ENCODE peak calls at places on chromosomes 16 and 17, in five cellular contexts. B, C, T, E and Y are unnamed samples.

GRCh38 chr16:4309833-4310266 is 6.0 kb upstream of the GLIS2 start:
- DNase-seq in B (peak), C (no peak), T (no peak), E (peak), Y (no peak)

GRCh38 chr16:69917311-69917710 is 33.8 kb upstream of the CLEC18A start:
- DNase-seq in B (no peak), C (no peak), T (no peak), E (no peak), Y (no peak)

GRCh38 chr17:34206569-34206968 is 48.5 kb upstream of the CCL2 start:
- DNase-seq in B (no peak), C (no peak), T (no peak), E (no peak), Y (no peak)

GRCh38 chr16:83917152-83918120 is 18.5 kb downstream of the MLYCD start:
- DNase-seq in B (peak), C (no peak), T (no peak), E (no peak), Y (no peak)

GRCh38 chr16:88315543-88316105 is 67.1 kb upstream of the ZNF469 start:
- DNase-seq in B (no peak), C (peak), T (no peak), E (no peak), Y (no peak)

GRCh38 chr17:72566671-72567484 is 446.1 kb downstream of the SOX9 start:
- DNase-seq in B (no peak), C (peak), T (no peak), E (no peak), Y (no peak)

GRCh38 chr17:62062936-62063335 is 2.1 kb downstream of the MED13 start:
- DNase-seq in B (no peak), C (peak), T (peak), E (no peak), Y (no peak)

GRCh38 chr17:67506966-67507365 is 129.9 kb downstream of the PITPNC1 start:
- DNase-seq in B (no peak), C (no peak), T (no peak), E (no peak), Y (no peak)

GRCh38 chr16:77898671-77899211 is 110.4 kb downstream of the VAT1L start:
- DNase-seq in B (no peak), C (no peak), T (no peak), E (no peak), Y (no peak)

GRCh38 chr17:50708050-50709000 is 611 bp upstream of the ANKRD40 start:
- DNase-seq in B (no peak), C (peak), T (no peak), E (no peak), Y (no peak)

GRCh38 chr16:27066655-27067054 is at the start of gene C16orf82:
- DNase-seq in B (no peak), C (no peak), T (no peak), E (no peak), Y (no peak)

GRCh38 chr17:13143001-13143400 is 125.2 kb upstream of the ELAC2 start:
- DNase-seq in B (no peak), C (no peak), T (peak), E (no peak), Y (no peak)

GRCh38 chr16:27547851-27548250 is 1.9 kb downstream of the GTF3C1 start:
- DNase-seq in B (peak), C (no peak), T (no peak), E (no peak), Y (no peak)

GRCh38 chr16:69351309-69352027 is at the start of gene TMED6:
- DNase-seq in B (no peak), C (no peak), T (no peak), E (no peak), Y (no peak)

GRCh38 chr17:27622914-27623313 is 8.1 kb upstream of the LGALS9 start:
- DNase-seq in B (no peak), C (no peak), T (no peak), E (no peak), Y (no peak)

GRCh38 chr17:68613739-68614298 is 12.7 kb upstream of the FAM20A start:
- DNase-seq in B (no peak), C (peak), T (no peak), E (no peak), Y (no peak)

GRCh38 chr16:50460538-50461399 is 87.4 kb upstream of the NKD1 start:
- DNase-seq in B (peak), C (no peak), T (no peak), E (no peak), Y (no peak)

GRCh38 chr17:38864636-38865398 is 5.0 kb upstream of the LASP1 start:
- DNase-seq in B (no peak), C (peak), T (no peak), E (no peak), Y (no peak)

GRCh38 chr16:69741951-69742904 is 12.5 kb downstream of the NOB1 start:
- DNase-seq in B (peak), C (no peak), T (no peak), E (no peak), Y (no peak)

GRCh38 chr17:50534222-50534978 is 1.9 kb downstream of the EPN3 start:
- DNase-seq in B (no peak), C (peak), T (no peak), E (no peak), Y (no peak)

GRCh38 chr17:54974758-54975157 is 6.2 kb downstream of the STXBP4 start:
- DNase-seq in B (no peak), C (no peak), T (no peak), E (no peak), Y (no peak)

GRCh38 chr16:62363451-62363850 is 327.2 kb upstream of the CDH8 start:
- DNase-seq in B (no peak), C (no peak), T (no peak), E (no peak), Y (no peak)

GRCh38 chr16:35753559-35754390 is 2294.4 kb downstream of the TP53TG3F start:
- DNase-seq in B (no peak), C (no peak), T (peak), E (peak), Y (no peak)

GRCh38 chr16:80158766-80159165 is 382.0 kb upstream of the DYNLRB2 start:
- DNase-seq in B (no peak), C (no peak), T (no peak), E (no peak), Y (no peak)

GRCh38 chr17:74190807-74191206 is 12.7 kb upstream of the RPL38 start:
- DNase-seq in B (no peak), C (no peak), T (no peak), E (no peak), Y (no peak)

GRCh38 chr16:66475232-66475631 is 48.1 kb downstream of the BEAN1 start:
- DNase-seq in B (peak), C (no peak), T (no peak), E (no peak), Y (no peak)

GRCh38 chr16:66402166-66402565 is 24.9 kb upstream of the BEAN1 start:
- DNase-seq in B (no peak), C (no peak), T (no peak), E (no peak), Y (no peak)

GRCh38 chr16:6958184-6958583 is 374.5 kb upstream of the RBFOX1 start:
- DNase-seq in B (no peak), C (no peak), T (no peak), E (no peak), Y (no peak)

GRCh38 chr16:87216824-87217205 is 100.4 kb downstream of the C16orf95 start:
- DNase-seq in B (no peak), C (no peak), T (no peak), E (no peak), Y (no peak)
- TF ChIP-seq POLR2A in B (no peak), C (no peak), T (no peak), E (no peak), Y (no peak)

GRCh38 chr17:78417531-78417909 is 39.1 kb downstream of the PGS1 start:
- DNase-seq in B (no peak), C (no peak), T (no peak), E (no peak), Y (no peak)

GRCh38 chr17:78418627-78419026 is 40.2 kb downstream of the PGS1 start:
- DNase-seq in B (no peak), C (no peak), T (no peak), E (no peak), Y (no peak)

GRCh38 chr17:78416311-78416711 is 37.9 kb downstream of the PGS1 start:
- DNase-seq in B (no peak), C (no peak), T (no peak), E (no peak), Y (no peak)

GRCh38 chr17:78415821-78416301 is 37.4 kb downstream of the PGS1 start:
- DNase-seq in B (no peak), C (no peak), T (no peak), E (no peak), Y (no peak)

DNA sequence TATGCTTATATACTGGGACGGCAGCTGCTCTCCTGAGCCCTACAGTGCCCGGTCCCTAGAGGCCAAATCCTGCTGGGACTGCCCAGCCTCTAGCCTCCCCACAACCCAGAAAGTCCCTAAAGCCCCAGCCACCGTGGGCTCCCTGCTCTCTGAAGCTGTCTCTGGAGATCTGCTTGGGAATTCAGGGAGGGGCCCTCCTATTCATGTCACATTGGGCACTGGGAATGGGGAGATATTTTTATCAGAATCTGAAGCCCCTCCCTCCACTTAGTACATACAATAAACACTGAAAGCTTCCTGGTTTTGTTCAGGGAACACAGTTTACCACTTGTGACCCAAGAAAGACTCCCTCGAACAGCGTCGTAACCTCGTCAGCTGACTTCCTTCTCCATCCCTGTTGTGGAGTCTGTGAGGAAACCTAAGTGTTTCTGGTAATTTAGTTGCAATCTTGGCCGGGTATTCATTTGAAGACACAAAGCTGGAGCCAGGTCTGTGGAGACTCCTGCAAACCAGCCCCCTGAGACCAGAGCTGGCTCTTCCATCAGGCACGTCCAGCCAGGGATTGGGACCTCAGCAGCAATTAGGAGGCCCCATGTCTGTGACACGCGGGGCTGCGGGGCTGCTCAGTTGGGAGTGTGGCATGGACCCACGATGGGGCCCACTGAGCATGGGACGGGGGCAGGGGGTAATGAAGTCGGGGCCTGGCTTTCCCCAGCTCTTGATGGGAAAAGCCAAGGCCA is 38.5 kb downstream of the PGS1 start:
- DNase-seq in B (peak), C (no peak), T (no peak), E (no peak), Y (no peak)
- TF ChIP-seq POLR2AphosphoS5 in B (no peak), C (no peak), T (peak), E (no peak), Y (no peak)

DNA sequence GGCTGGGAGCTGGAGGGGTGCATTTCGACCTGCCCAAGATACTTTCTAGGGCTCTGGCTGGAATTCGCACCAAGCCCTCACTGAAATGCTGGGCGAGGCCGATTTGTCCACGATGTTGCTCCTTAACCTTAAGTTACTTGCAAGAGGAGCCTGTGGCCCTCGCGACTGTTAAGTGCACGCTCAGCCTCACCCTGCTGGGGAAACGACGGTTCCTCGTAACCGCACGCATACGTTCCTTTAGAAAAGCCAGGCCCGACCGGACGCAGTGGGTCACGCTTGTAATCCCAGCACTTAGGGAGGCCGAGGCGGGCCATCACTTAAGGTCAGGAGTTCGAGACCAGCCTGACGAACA is 607 bp upstream of the NCOR1 start:
- DNase-seq in B (no peak), C (peak), T (no peak), E (peak), Y (peak)
- TF ChIP-seq POLR2A in B (no peak), C (no peak), T (no peak), E (no peak), Y (no peak)

GRCh38 chr17:31582151-31582907 is 190.9 kb downstream of the RAB11FIP4 start:
- DNase-seq in B (peak), C (no peak), T (no peak), E (no peak), Y (no peak)

GRCh38 chr17:31579265-31579664 is 187.8 kb downstream of the RAB11FIP4 start:
- DNase-seq in B (no peak), C (no peak), T (no peak), E (no peak), Y (no peak)

GRCh38 chr17:31580331-31581021 is 189.0 kb downstream of the RAB11FIP4 start:
- DNase-seq in B (no peak), C (no peak), T (no peak), E (no peak), Y (no peak)

GRCh38 chr17:31581491-31581890 is 190.0 kb downstream of the RAB11FIP4 start:
- DNase-seq in B (no peak), C (no peak), T (no peak), E (no peak), Y (no peak)

GRCh38 chr17:31581022-31581483 is 189.6 kb downstream of the RAB11FIP4 start:
- DNase-seq in B (peak), C (no peak), T (no peak), E (no peak), Y (no peak)
- TF ChIP-seq POLR2AphosphoS5 in B (no peak), C (no peak), T (peak), E (no peak), Y (no peak)

GRCh38 chr16:30957456-30958163 is at the start of gene SETD1A:
- DNase-seq in B (peak), C (peak), T (peak), E (peak), Y (peak)
- TF ChIP-seq POLR2A in B (peak), C (peak), T (no peak), E (peak), Y (no peak)

DNA sequence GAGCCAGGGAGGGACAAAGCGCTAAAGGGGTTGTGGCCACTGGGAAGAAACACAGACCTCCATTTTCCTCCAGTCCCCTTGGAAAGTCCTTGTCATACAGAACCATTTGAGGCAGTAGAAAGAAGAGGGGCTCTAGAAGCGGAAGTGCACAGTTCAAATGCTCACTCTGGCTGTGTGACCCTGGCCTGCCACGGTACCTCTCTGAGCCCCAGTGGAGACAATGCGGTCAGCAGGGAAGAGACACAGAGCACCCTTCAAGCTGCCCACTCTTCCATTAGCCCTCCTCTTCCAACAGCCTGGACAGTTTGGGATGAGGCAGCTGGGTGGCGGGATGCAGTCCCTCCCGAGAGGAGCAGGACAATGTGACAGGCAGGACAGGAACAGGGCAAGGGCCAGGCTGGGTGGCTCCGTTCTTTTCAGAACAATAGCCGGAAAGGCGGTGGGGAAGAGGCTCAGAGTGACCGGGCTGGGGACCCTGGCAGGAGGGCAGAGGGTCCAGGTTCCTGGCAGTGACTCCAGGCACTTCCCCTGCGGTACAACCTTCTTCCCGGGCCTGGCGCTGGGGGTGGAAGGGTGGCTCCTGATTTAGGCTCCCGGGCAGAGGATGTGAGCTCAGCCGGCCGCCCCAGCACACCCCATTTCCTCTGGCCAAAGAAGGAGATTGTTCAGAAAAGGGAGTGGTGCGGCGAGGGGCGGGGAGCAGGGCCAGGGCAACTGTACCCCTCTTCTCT is 5.6 kb downstream of the CASKIN2 start:
- DNase-seq in B (no peak), C (no peak), T (no peak), E (no peak), Y (no peak)
- TF ChIP-seq POLR2AphosphoS5 in B (no peak), C (no peak), T (peak), E (no peak), Y (no peak)

DNA sequence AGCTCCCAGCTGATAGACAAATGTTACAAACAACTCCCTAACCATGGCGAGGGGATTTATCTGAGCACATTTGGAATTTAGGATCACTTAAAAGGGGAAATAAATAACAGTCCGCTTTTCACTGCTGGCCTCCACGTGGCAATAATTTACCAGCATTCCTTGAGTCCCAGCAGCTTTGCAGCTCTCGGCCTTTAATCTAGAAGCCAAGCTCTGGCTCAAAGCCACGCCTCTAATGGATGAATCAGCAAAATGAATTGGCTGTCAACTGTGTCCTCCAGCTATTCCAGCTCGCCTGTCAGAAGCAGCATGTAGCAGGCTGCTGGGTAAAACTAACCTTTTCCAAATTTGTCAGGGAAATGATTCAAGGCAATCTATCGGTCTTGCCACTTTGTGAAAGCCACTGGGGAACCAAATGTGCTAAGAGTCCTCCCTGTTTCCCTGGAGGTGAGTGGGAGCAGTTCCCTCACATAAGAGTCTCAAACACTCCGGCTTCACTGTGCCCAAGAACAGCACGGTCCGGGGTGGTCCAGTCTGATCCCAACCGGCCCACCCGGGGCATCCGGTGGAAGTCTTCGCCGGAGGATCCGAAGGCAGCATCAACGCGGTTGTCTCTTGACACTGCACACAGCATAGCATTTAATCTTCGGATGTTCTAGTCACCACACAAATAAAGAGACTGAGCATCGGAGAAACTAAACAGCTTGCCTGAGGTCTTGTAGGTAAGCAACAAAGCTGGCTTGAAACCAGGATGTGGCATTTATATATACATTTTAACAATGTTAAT is 143.3 kb downstream of the PARN start:
- DNase-seq in B (peak), C (peak), T (peak), E (no peak), Y (no peak)
- TF ChIP-seq POLR2A in B (no peak), C (peak), T (no peak), E (no peak), Y (no peak)

GRCh38 chr17:76357597-76358158 is 4.0 kb upstream of the PRPSAP1 start:
- DNase-seq in B (no peak), C (no peak), T (no peak), E (no peak), Y (no peak)
- TF ChIP-seq POLR2AphosphoS5 in B (no peak), C (no peak), T (no peak), E (no peak), Y (no peak)

DNA sequence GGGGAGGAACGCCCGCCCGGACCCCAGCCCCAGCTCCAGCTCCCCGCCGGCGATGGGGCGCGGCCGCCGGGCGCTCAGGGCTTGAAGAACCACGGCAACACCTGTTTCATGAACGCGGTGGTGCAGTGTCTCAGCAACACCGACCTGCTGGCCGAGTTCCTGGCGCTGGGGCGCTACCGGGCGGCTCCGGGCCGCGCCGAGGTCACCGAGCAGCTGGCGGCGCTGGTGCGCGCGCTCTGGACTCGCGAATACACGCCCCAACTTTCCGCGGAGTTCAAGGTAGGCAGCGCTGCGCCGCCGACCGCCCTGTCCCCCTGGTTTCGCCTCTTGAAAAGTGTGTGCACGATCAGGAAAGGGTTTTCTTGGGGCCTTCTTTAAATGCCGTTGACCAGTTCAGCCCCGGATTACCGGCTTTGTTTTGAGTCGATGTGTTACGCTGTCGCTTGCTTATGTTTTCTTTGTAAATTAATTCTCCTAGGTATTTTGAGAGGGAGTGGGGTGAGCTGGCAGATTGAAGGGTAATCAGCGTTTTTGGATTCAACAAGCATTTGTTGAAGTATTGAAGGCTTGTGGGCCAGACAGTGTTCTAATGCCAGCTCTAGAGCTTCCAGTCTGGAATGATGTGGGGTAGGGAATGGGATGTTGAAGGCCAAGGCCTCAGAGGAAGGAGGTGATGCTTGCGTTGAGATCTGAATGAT is 690 bp downstream of the USP43 start:
- DNase-seq in B (no peak), C (peak), T (no peak), E (peak), Y (peak)
- TF ChIP-seq POLR2A in B (no peak), C (no peak), T (no peak), E (no peak), Y (no peak)